ENCODE peak calls at places on chromosomes 1 and 21, in six cellular contexts. H is nephron progenitor cell, V is progenitor cell of endocrine pancreas, Z is fibroblast of villous mesenchyme, N is psoas muscle, U is lower lobe of right lung. M is an unnamed sample.

GRCh38 chr1:68977211-68977610 is 480.3 kb upstream of the DEPDC1 start:
- DNase-seq in Z (no peak), U (no peak), H (no peak), N (no peak), V (no peak), M (no peak)

GRCh38 chr1:41277371-41277994 is 35.4 kb upstream of the SCMH1 start:
- DNase-seq in U (no peak), V (no peak), Z (no peak), N (no peak), H (peak; percentile 28), M (no peak)

GRCh38 chr1:82086739-82087138 is 286.0 kb downstream of the ADGRL2 start:
- DNase-seq in V (no peak), U (no peak), H (no peak), N (no peak), Z (no peak), M (no peak)

GRCh38 chr21:26137379-26138060 is 33.0 kb downstream of the APP start:
- DNase-seq in N (no peak), H (no peak), V (no peak), Z (no peak), U (no peak), M (no peak)

GRCh38 chr1:212368073-212368484 is 46.6 kb downstream of the PACC1 start:
- DNase-seq in V (no peak), N (no peak), U (no peak), H (peak; percentile 32), Z (peak; percentile 79), M (no peak)

GRCh38 chr1:218413179-218413578 is 68.0 kb downstream of the TGFB2 start:
- DNase-seq in Z (no peak), H (no peak), U (no peak), V (no peak), N (no peak), M (no peak)

GRCh38 chr1:17017435-17017834 is 5.7 kb upstream of the ATP13A2 start:
- DNase-seq in H (no peak), U (no peak), V (no peak), N (no peak), Z (no peak), M (no peak)

GRCh38 chr1:162085991-162086390 is 16.5 kb downstream of the NOS1AP start:
- DNase-seq in V (no peak), N (no peak), U (no peak), H (no peak), Z (no peak), M (no peak)

GRCh38 chr1:201264072-201264471 is 19.2 kb upstream of the PKP1 start:
- DNase-seq in H (no peak), Z (no peak), N (no peak), V (no peak), U (no peak), M (no peak)

GRCh38 chr21:20341431-20341830 is 656.8 kb upstream of the NCAM2 start:
- DNase-seq in Z (no peak), U (no peak), V (no peak), N (no peak), H (no peak), M (no peak)

GRCh38 chr1:87463917-87464565 is 135.4 kb downstream of the LMO4 start:
- DNase-seq in U (no peak), N (no peak), V (no peak), Z (no peak), H (no peak), M (no peak)

GRCh38 chr1:13960376-13960987 is 260.5 kb downstream of the PRDM2 start:
- DNase-seq in U (peak; percentile 61), N (peak; percentile 64), Z (peak; percentile 54), V (peak; percentile 67), H (peak; percentile 82), M (peak; percentile 79)

GRCh38 chr1:22662318-22662717 is 9.3 kb downstream of the C1QB start:
- DNase-seq in N (no peak), V (no peak), U (no peak), Z (peak; percentile 5), H (no peak), M (no peak)

GRCh38 chr1:228003461-228004330 is 3.1 kb upstream of the WNT3A start:
- DNase-seq in U (no peak), V (no peak), H (no peak), Z (no peak), N (no peak), M (no peak)

GRCh38 chr1:16888806-16889178 is 7.0 kb upstream of the RNU1-2 start:
- DNase-seq in U (no peak), Z (peak; percentile 19), V (no peak), N (no peak), H (no peak), M (peak; percentile 83)

GRCh38 chr1:31238612-31238985 is 1.1 kb downstream of the NKAIN1 start:
- DNase-seq in H (peak; percentile 10), V (no peak), U (no peak), Z (no peak), N (no peak), M (no peak)

GRCh38 chr1:31241321-31241720 is 1.6 kb upstream of the NKAIN1 start:
- DNase-seq in N (no peak), V (no peak), Z (no peak), H (no peak), U (no peak), M (no peak)

GRCh38 chr1:31243451-31244286 is 4.0 kb upstream of the NKAIN1 start:
- DNase-seq in Z (peak; percentile 69), N (no peak), U (no peak), V (no peak), H (peak; percentile 34), M (no peak)

GRCh38 chr1:31238986-31239613 is 587 bp downstream of the NKAIN1 start:
- DNase-seq in V (peak; percentile 27), N (peak; percentile 16), U (no peak), H (peak; percentile 70), Z (peak; percentile 11), M (peak; percentile 68)

DNA sequence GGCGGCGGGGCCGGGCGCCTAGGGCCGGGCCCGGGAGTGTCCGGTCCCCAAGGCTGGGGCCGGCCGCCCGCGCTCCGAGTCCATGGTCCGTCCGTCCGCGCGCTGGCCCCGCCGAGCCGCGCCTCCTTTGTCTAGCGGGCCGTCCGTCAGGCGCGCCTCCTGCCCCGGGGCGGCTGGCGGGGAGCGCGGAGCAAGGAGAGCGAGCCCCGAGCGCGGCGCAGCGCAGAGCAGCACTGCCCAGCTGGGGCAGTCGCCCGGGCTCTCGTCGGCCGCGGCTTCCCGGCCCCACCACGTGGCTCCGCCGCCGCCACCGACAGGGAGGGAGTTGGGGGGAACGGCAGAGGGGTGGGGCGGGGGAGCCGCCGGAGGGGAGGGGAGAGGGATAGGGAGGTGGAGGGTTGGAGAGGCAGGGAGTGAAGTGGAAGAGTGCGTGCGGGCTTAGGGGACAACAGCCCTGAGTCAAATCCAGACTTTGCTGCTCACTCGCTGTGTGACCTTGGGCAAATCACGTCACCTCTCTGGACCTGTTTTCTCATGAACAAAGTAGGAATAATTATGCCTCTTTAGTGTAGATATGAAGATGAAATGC is at the start of gene NKAIN1:
- DNase-seq in Z (peak; percentile 28), V (peak; percentile 43), U (no peak), N (peak; percentile 27), H (peak; percentile 74), M (peak; percentile 76)
- TF ChIP-seq CTCF in Z (no peak), V (peak; percentile 9), U (no peak), N (no peak), H (no peak), M (no peak)

GRCh38 chr1:226017070-226017469 is 17.9 kb upstream of the SDE2 start:
- DNase-seq in U (no peak), V (no peak), H (no peak), N (no peak), Z (no peak), M (no peak)
- TF ChIP-seq CTCF in U (no peak), V (no peak), H (no peak), N (no peak), Z (no peak), M (no peak)

GRCh38 chr1:66556161-66556611 is 22.2 kb downstream of the SGIP1 start:
- DNase-seq in H (no peak), V (no peak), Z (no peak), U (no peak), N (no peak), M (no peak)
- TF ChIP-seq CTCF in H (no peak), V (no peak), Z (no peak), U (no peak), N (no peak), M (no peak)

GRCh38 chr1:12294076-12294475 is 64.2 kb downstream of the VPS13D start:
- DNase-seq in V (no peak), Z (peak; percentile 47), U (no peak), H (no peak), N (no peak), M (no peak)
- TF ChIP-seq CTCF in V (no peak), Z (no peak), U (no peak), H (no peak), N (no peak), M (no peak)

DNA sequence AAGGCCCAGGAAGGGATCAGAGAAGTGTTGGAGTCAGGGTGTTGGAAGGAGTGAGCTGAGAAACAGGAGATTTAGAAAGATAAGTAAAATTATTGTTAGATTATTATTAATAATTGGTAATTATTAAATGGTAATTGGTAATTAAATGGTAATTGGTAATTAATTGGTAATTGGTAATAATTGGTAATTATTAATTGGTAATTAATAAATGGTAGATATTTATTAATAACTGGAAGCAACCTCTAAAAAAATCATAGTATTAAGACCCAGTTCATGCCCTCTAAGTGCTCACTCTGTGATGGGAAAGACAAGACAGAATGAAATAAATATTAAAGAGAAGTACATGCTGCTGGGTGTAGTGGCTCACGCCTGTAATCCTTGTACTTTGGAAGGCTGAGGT is 13.8 kb upstream of the EPS15 start:
- DNase-seq in H (no peak), N (no peak), U (no peak), Z (no peak), V (no peak), M (no peak)
- TF ChIP-seq CTCF in H (no peak), N (no peak), U (no peak), Z (no peak), V (no peak), M (no peak)

M was measured in left lung.